ENCODE peak calls at places on chromosomes 1 and 21, in eight cellular contexts. H is mucosa of descending colon; N is stimulated activated CD4-positive, alpha-beta T cell treated with anti-CD3 and anti-CD28 coated beads, Interleukin-2, amount 100 ng/mL, for 48 hours; X is activated CD4-positive, alpha-beta T cell treated with anti-CD3 and anti-CD28 coated beads, Interleukin-2, amount 10 ng/mL, durations not matched to agents 7 days and 5 days; P is HFF-Myc; C is AG04450; D is NCI-H345; A is glutamatergic neuron. U is an unnamed sample.

GRCh38 chr1:231040019-231040799 is at the start of gene FAM89A:
- DNase-seq in H (peak), N (peak), X (peak), P (no peak), C (no peak), D (peak), A (peak), U (no peak)

GRCh38 chr1:199155166-199156033 is 516.6 kb downstream of the PTPRC start:
- DNase-seq in H (no peak), N (no peak), X (no peak), P (no peak), C (no peak), D (no peak), A (no peak), U (no peak)

GRCh38 chr1:117569956-117570355 is 35.9 kb upstream of the TENT5C start:
- DNase-seq in H (no peak), N (no peak), X (no peak), P (no peak), C (no peak), D (no peak), A (no peak), U (no peak)

GRCh38 chr1:230231739-230232075 is 164.7 kb downstream of the GALNT2 start:
- DNase-seq in H (peak), N (no peak), X (no peak), P (no peak), C (no peak), D (no peak), A (no peak), U (no peak)

GRCh38 chr1:6260433-6260934 is 414 bp downstream of the GPR153 start:
- DNase-seq in H (no peak), N (no peak), X (peak), P (no peak), C (no peak), D (peak), A (peak), U (no peak)

GRCh38 chr1:203505526-203506189 is 11.7 kb downstream of the OPTC start:
- DNase-seq in H (no peak), N (no peak), X (no peak), P (no peak), C (no peak), D (no peak), A (no peak), U (no peak)

GRCh38 chr1:100775483-100775882 is 55.9 kb downstream of the VCAM1 start:
- DNase-seq in H (no peak), N (no peak), X (no peak), P (no peak), C (no peak), D (no peak), A (no peak), U (no peak)

GRCh38 chr1:38028671-38029070 is 16.1 kb downstream of the UTP11 start:
- DNase-seq in H (no peak), N (no peak), X (no peak), P (no peak), C (no peak), D (no peak), A (peak), U (no peak)

GRCh38 chr1:43835141-43836021 is 98.2 kb upstream of the ARTN start:
- DNase-seq in H (no peak), N (no peak), X (no peak), P (peak), C (peak), D (no peak), A (peak), U (peak)

GRCh38 chr1:218739426-218739825 is 394.3 kb downstream of the TGFB2 start:
- DNase-seq in H (peak), N (no peak), X (no peak), P (no peak), C (no peak), D (no peak), A (no peak), U (no peak)

GRCh38 chr1:203152158-203153034 is 23.2 kb downstream of the MYBPH start:
- DNase-seq in H (no peak), N (no peak), X (no peak), P (no peak), C (no peak), D (peak), A (no peak), U (no peak)

GRCh38 chr21:36282568-36283230 is 37.3 kb upstream of the MORC3 start:
- DNase-seq in H (no peak), N (no peak), X (no peak), P (no peak), C (no peak), D (no peak), A (no peak), U (no peak)

GRCh38 chr1:212247987-212248386 is 37.2 kb upstream of the PPP2R5A start:
- DNase-seq in H (no peak), N (no peak), X (no peak), P (no peak), C (no peak), D (no peak), A (no peak), U (no peak)

GRCh38 chr1:28893403-28894102 is 20.8 kb upstream of the EPB41 start:
- DNase-seq in H (no peak), N (no peak), X (peak), P (peak), C (no peak), D (no peak), A (peak), U (no peak)

GRCh38 chr1:103416681-103417318 is 108.7 kb upstream of the RNPC3 start:
- DNase-seq in H (no peak), N (no peak), X (no peak), P (peak), C (no peak), D (no peak), A (no peak), U (no peak)

U was measured in amniotic stem cell.